ENCODE peak calls at places on chromosomes 11 and 22, in six cellular contexts. D is heart left ventricle; O is right lobe of liver; A is effector memory CD4-positive, alpha-beta T cell; S is breast epithelium; F is NT2/D1. G is an unnamed sample. For H3K36me3, the result is how much of the 10 kb centered on the place peaks cover.

GRCh38 chr11:117723625-117724024 is 73.4 kb downstream of the DSCAML1 start:
- DNase-seq in D (no peak), O (no peak), A (no peak), S (no peak), F (no peak), G (no peak)

GRCh38 chr11:46513934-46514342 is 79.9 kb downstream of the AMBRA1 start:
- DNase-seq in D (peak), O (peak), A (no peak), S (peak), F (no peak), G (no peak)

GRCh38 chr22:44676441-44677298 is 25.3 kb upstream of the PRR5 start:
- DNase-seq in D (peak), O (no peak), A (no peak), S (no peak), F (no peak), G (no peak)

GRCh38 chr11:10770626-10771254 is 19.7 kb downstream of the CTR9 start:
- DNase-seq in D (peak), O (peak), A (no peak), S (no peak), F (peak), G (no peak)

GRCh38 chr11:70824590-70825300 is 426.4 kb downstream of the CTTN start:
- DNase-seq in D (no peak), O (no peak), A (no peak), S (no peak), F (peak), G (no peak)

GRCh38 chr11:27357250-27357649 is 5.8 kb downstream of the CCDC34 start:
- DNase-seq in D (no peak), O (no peak), A (no peak), S (no peak), F (no peak), G (no peak)

GRCh38 chr22:44030051-44030701 is 6.1 kb downstream of the PARVB start:
- DNase-seq in D (no peak), O (no peak), A (no peak), S (no peak), F (no peak), G (no peak)

GRCh38 chr11:74138021-74138420 is 32.8 kb downstream of the C2CD3 start:
- DNase-seq in D (no peak), O (no peak), A (no peak), S (no peak), F (no peak), G (no peak)

GRCh38 chr11:96188625-96189006 is 154.4 kb downstream of the MAML2 start:
- DNase-seq in D (no peak), O (no peak), A (no peak), S (no peak), F (no peak), G (no peak)

GRCh38 chr22:50576070-50576469 is 2.2 kb downstream of the CPT1B start:
- DNase-seq in D (no peak), O (no peak), A (no peak), S (no peak), F (no peak), G (no peak)
- H3K4me3 ChIP-seq in D (peak), O (no peak), A (no peak), S (no peak), F (no peak), G (no peak)

GRCh38 chr22:39430576-39431150 is 26.1 kb upstream of the MGAT3 start:
- DNase-seq in D (peak), O (no peak), A (no peak), S (no peak), F (no peak), G (no peak)
- H3K36me3 ChIP-seq in D (under half), O (under half), A (half or more), S (under half), F (half or more), G (under half)

DNA sequence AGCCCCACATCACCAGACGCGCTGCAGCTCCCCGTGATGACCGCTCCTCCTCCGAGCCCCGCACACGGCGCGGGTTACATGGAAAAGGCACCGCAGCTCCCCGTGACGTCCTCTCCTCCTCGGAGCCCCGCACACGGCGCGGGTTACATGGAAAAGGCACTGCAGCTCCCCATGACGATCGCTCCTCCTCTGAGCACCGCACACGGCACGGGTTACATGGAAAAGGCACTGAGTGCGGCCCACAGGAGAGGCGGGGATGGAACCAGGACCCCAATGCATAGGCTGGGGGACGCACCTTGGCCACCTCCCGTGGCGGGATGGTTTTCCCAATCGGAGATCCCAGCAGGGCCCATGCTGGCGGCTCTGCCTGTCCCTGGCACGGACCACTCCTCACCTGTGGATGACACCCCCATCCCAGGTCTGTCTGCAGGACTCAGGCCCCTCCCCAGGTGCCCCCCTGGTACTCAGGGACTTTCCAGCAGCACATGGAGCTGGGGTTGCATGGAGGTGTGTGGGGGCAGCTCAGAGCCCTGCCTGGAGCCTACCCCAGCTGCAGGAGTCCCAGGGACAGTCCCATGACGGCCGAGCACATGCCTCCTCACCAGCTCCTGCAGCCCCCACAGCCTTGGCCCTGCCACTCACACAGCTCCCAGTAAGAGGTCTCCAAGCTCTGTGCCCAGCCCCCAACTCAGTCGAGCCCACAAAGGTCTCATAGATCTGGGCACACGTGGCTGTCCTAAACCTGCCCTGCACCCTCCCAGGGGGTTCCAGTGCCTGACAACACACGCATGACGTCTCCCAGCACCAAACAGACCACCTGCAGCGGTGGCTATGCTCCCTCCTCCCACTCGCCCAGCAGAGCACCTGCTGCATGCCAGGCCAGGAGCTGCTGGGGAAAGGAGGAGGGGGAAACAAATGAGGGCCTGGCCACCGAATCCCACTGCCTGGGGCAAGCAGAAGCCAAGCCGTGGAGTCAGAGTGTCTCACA is 166.6 kb downstream of the BRD1 start:
- DNase-seq in D (no peak), O (no peak), A (no peak), S (no peak), F (no peak), G (no peak)
- H3K4me3 ChIP-seq in D (no peak), O (no peak), A (no peak), S (no peak), F (no peak), G (no peak)

GRCh38 chr11:19935507-19935906 is 222.9 kb downstream of the NAV2 start:
- DNase-seq in D (no peak), O (no peak), A (no peak), S (no peak), F (peak), G (no peak)

GRCh38 chr11:19936461-19936860 is 223.8 kb downstream of the DBX1 start:
- DNase-seq in D (no peak), O (no peak), A (no peak), S (no peak), F (no peak), G (no peak)

GRCh38 chr11:19938866-19939265 is 221.4 kb downstream of the DBX1 start:
- DNase-seq in D (no peak), O (no peak), A (no peak), S (peak), F (no peak), G (no peak)

GRCh38 chr11:19939415-19939929 is 220.8 kb downstream of the DBX1 start:
- DNase-seq in D (no peak), O (no peak), A (no peak), S (no peak), F (no peak), G (no peak)

GRCh38 chr11:19938051-19938856 is 222.0 kb downstream of the DBX1 start:
- DNase-seq in D (no peak), O (no peak), A (no peak), S (no peak), F (no peak), G (no peak)
- H3K36me3 ChIP-seq in D (under half), O (under half), A (under half), S (under half), F (under half), G (under half)

G was measured in tibial nerve.